ENCODE peak calls at places on chromosomes 6 and 20, in nine cellular contexts. A is SJSA1; D is CD4-positive, CD25-positive, alpha-beta regulatory T cell; E is transverse colon; X is CD8-positive, alpha-beta T cell; L is mammary epithelial cell; C is psoas muscle; Z is pancreas; K is CD8-positive, alpha-beta memory T cell. G is an unnamed sample. For H3K36me3, the result is how much of the 10 kb centered on the place peaks cover.

GRCh38 chr20:44910690-44911262 is 916 bp downstream of the PABPC1L start:
- DNase-seq in K (no peak), E (no peak), D (no peak), C (no peak), Z (no peak), A (no peak), L (no peak), X (no peak), G (no peak)

GRCh38 chr20:17965042-17965697 is 3.4 kb downstream of the SNX5 start:
- DNase-seq in Z (no peak), E (no peak), X (no peak), K (no peak), A (no peak), L (no peak), D (no peak), C (no peak), G (no peak)

GRCh38 chr6:20182926-20183521 is 29.2 kb downstream of the MBOAT1 start:
- DNase-seq in E (peak), C (no peak), D (no peak), X (no peak), Z (peak), L (peak), K (no peak), A (no peak), G (peak)

GRCh38 chr20:44692932-44693476 is 22.2 kb upstream of the CCN5 start:
- DNase-seq in X (no peak), K (no peak), D (no peak), C (peak), Z (peak), A (peak), L (peak), E (peak), G (peak)

GRCh38 chr20:58850693-58851174 is at the start of gene GNAS-AS1:
- DNase-seq in Z (peak), K (peak), L (peak), E (peak), D (peak), A (no peak), X (peak), C (peak), G (peak)

GRCh38 chr6:108331982-108332381 is 37.1 kb downstream of the AFG1L start:
- DNase-seq in E (no peak), X (no peak), C (no peak), L (no peak), Z (no peak), K (no peak), D (no peak), A (no peak), G (peak)

GRCh38 chr20:3612795-3613560 is 50.2 kb downstream of the GFRA4 start:
- DNase-seq in L (no peak), E (no peak), X (no peak), K (no peak), D (no peak), Z (no peak), A (no peak), C (no peak), G (no peak)

GRCh38 chr20:41862023-41862422 is 243.8 kb upstream of the CHD6 start:
- DNase-seq in L (no peak), K (no peak), C (no peak), D (no peak), A (no peak), X (no peak), E (no peak), Z (no peak), G (no peak)

GRCh38 chr6:158780963-158781691 is 38.0 kb downstream of the EZR start:
- DNase-seq in E (peak), L (peak), Z (peak), D (no peak), X (no peak), A (no peak), K (peak), C (no peak), G (no peak)

GRCh38 chr20:37362821-37363220 is 16.9 kb downstream of the SRC start:
- DNase-seq in E (no peak), Z (no peak), K (no peak), L (no peak), D (no peak), C (no peak), X (no peak), A (no peak), G (no peak)

GRCh38 chr20:47790032-47790965 is 5.0 kb upstream of the SULF2 start:
- DNase-seq in L (peak), D (no peak), X (no peak), C (peak), A (no peak), K (no peak), Z (no peak), E (no peak), G (peak)

GRCh38 chr6:31718294-31718693 is 3.1 kb downstream of the LY6G6D start:
- DNase-seq in D (no peak), C (no peak), K (no peak), Z (no peak), L (peak), E (peak), A (no peak), X (no peak), G (no peak)

GRCh38 chr6:83125425-83125824 is 58.0 kb downstream of the DOP1A start:
- DNase-seq in K (no peak), E (no peak), D (no peak), Z (no peak), X (no peak), L (no peak), C (no peak), A (no peak), G (no peak)

GRCh38 chr20:35952480-35953410 is 1.6 kb downstream of the SCAND1 start:
- DNase-seq in C (no peak), A (no peak), E (no peak), K (no peak), Z (peak), D (peak), L (no peak), X (no peak), G (peak)

GRCh38 chr6:129646617-129647016 is 63.4 kb downstream of the ARHGAP18 start:
- DNase-seq in K (no peak), L (no peak), C (no peak), X (no peak), A (no peak), D (no peak), E (no peak), Z (no peak), G (no peak)
- H3K27ac ChIP-seq in K (no peak), L (no peak), C (peak), X (no peak), A (no peak), D (no peak), E (no peak), Z (peak), G (peak)

GRCh38 chr20:46375771-46376170 is 30.6 kb downstream of the ELMO2 start:
- DNase-seq in E (no peak), D (no peak), X (no peak), C (no peak), A (no peak), K (no peak), Z (no peak), L (peak), G (no peak)
- H3K36me3 ChIP-seq in E (half or more), D (half or more), X (half or more), C (under half), A (half or more), K (half or more), Z (under half), L (under half), G (under half)

DNA sequence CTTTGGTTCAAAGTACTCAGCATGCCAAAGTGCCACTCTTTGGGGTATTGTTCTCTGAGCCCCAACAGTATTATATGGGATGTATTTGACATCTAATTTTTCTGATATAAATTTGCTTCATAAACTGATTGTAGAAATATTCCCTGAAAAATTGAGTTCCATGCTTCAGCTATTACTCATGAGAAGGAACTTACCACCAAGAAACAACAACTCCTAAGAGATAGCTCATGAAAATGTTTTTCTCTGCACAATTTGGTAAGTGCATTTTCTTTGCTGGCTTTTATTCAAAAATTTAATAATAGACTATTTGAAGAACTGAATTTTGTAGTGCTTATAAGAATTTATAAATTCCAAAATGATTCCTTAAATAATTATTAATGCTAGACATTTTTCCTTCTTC is 12.8 kb upstream of the TPD52L1 start:
- DNase-seq in C (no peak), K (no peak), D (no peak), X (no peak), E (no peak), A (no peak), L (no peak), Z (no peak), G (no peak)
- H3K27ac ChIP-seq in C (no peak), K (no peak), D (no peak), X (no peak), E (no peak), A (no peak), L (no peak), Z (no peak), G (no peak)

GRCh38 chr20:49646528-49646927 is 67.2 kb downstream of the B4GALT5 start:
- DNase-seq in L (no peak), E (no peak), Z (no peak), X (no peak), A (no peak), D (no peak), K (no peak), C (no peak), G (no peak)
- H3K36me3 ChIP-seq in L (under half), E (under half), Z (under half), X (under half), A (half or more), D (under half), K (under half), C (under half), G (under half)

GRCh38 chr6:10725716-10726115 is 2.8 kb downstream of the TMEM14C start:
- DNase-seq in C (no peak), Z (no peak), A (no peak), K (no peak), E (no peak), D (no peak), X (no peak), L (no peak), G (no peak)
- H3K27ac ChIP-seq in C (no peak), Z (no peak), A (no peak), K (no peak), E (no peak), D (no peak), X (no peak), L (no peak), G (no peak)

GRCh38 chr6:165634076-165634475 is 29.0 kb downstream of the PDE10A start:
- DNase-seq in X (no peak), Z (no peak), A (no peak), D (no peak), K (no peak), C (no peak), E (no peak), L (no peak), G (no peak)
- H3K36me3 ChIP-seq in X (under half), Z (under half), A (under half), D (under half), K (under half), C (under half), E (under half), L (under half), G (under half)

GRCh38 chr20:34249291-34249690 is 8.1 kb downstream of the ASIP start:
- DNase-seq in D (no peak), K (no peak), C (no peak), X (no peak), E (no peak), Z (no peak), L (no peak), A (no peak), G (no peak)
- H3K27ac ChIP-seq in D (no peak), K (no peak), C (no peak), X (no peak), E (no peak), Z (no peak), L (no peak), A (no peak), G (no peak)